ENCODE peak calls at places on chromosomes 7 and 10, in nine cellular contexts. F is K562, J is uterus, Z is sigmoid colon, C is A549, V is heart left ventricle, Q is H1, O is prostate gland, S is NB4. U is an unnamed sample.

GRCh38 chr7:99407849-99408346 is 499 bp downstream of the PDAP1 start:
- DNase-seq in F (peak), Q (no peak), J (peak), V (no peak), Z (peak), O (no peak), C (peak), S (peak), U (peak)

GRCh38 chr10:62732841-62733653 is 71.5 kb upstream of the ADO start:
- DNase-seq in S (peak), F (no peak), Z (no peak), Q (no peak), C (no peak), O (no peak), V (no peak), J (no peak), U (no peak)

GRCh38 chr7:157347217-157347904 is 10.6 kb downstream of the DNAJB6 start:
- DNase-seq in S (no peak), J (peak), Q (no peak), O (no peak), C (no peak), Z (peak), V (no peak), F (no peak), U (no peak)

GRCh38 chr10:52442576-52442975 is 128.5 kb downstream of the DKK1 start:
- DNase-seq in C (no peak), Z (no peak), O (no peak), J (no peak), F (no peak), S (no peak), Q (no peak), V (no peak), U (no peak)

GRCh38 chr10:15427836-15428414 is 56.8 kb upstream of the FAM171A1 start:
- DNase-seq in J (no peak), Z (no peak), V (no peak), Q (no peak), S (peak), O (no peak), C (no peak), F (peak), U (no peak)

GRCh38 chr7:43764039-43764789 is 5.7 kb downstream of the BLVRA start:
- DNase-seq in Z (peak), V (no peak), Q (peak), O (peak), F (peak), C (no peak), J (peak), S (no peak), U (peak)

GRCh38 chr7:80134536-80135305 is at the start of gene GNAI1:
- DNase-seq in J (peak), V (peak), F (peak), C (peak), S (peak), Z (peak), O (peak), Q (peak), U (peak)

GRCh38 chr10:127041561-127041960 is 136.3 kb downstream of the DOCK1 start:
- DNase-seq in J (no peak), V (no peak), Z (no peak), Q (no peak), S (no peak), O (no peak), C (no peak), F (no peak), U (no peak)

GRCh38 chr10:18486444-18486843 is 164.9 kb downstream of the NSUN6 start:
- DNase-seq in V (no peak), Z (no peak), S (no peak), Q (no peak), J (no peak), C (no peak), F (no peak), O (no peak), U (no peak)

GRCh38 chr10:123451607-123452245 is 214.4 kb upstream of the GPR26 start:
- DNase-seq in O (no peak), F (peak), S (no peak), Q (no peak), J (no peak), V (no peak), C (peak), Z (peak), U (no peak)

GRCh38 chr7:98254951-98255610 is 3.0 kb upstream of the TECPR1 start:
- DNase-seq in Z (no peak), C (no peak), V (no peak), O (no peak), F (peak), J (no peak), S (peak), Q (no peak), U (no peak)

GRCh38 chr7:127708788-127709187 is 56.8 kb downstream of the SND1 start:
- DNase-seq in S (peak), J (peak), Q (peak), Z (peak), F (peak), O (peak), C (peak), V (no peak), U (peak)

GRCh38 chr7:68176974-68177373 is 1180.3 kb downstream of the TYW1 start:
- DNase-seq in Z (no peak), C (peak), Q (peak), V (no peak), J (no peak), O (peak), S (peak), F (peak), U (peak)

GRCh38 chr7:79489371-79489770 is 35.9 kb upstream of the MAGI2 start:
- DNase-seq in Z (no peak), F (no peak), C (no peak), V (no peak), O (no peak), J (no peak), Q (no peak), S (no peak), U (no peak)

GRCh38 chr7:128867842-128868623 is 5.4 kb downstream of the ATP6V1F start:
- DNase-seq in Q (no peak), Z (no peak), V (no peak), O (no peak), C (no peak), F (no peak), J (no peak), S (no peak), U (no peak)

GRCh38 chr7:85156661-85157213 is 30.1 kb downstream of the SEMA3D start:
- DNase-seq in F (no peak), Z (no peak), O (no peak), C (no peak), S (no peak), V (no peak), J (no peak), Q (no peak), U (no peak)

GRCh38 chr10:20956843-20957242 is 59.7 kb upstream of the NEBL start:
- DNase-seq in V (no peak), C (no peak), J (no peak), S (peak), F (no peak), Q (no peak), Z (no peak), O (no peak), U (no peak)

GRCh38 chr7:30563326-30563942 is 31.2 kb upstream of the GARS1 start:
- DNase-seq in F (no peak), Q (no peak), S (peak), O (no peak), V (no peak), Z (no peak), J (no peak), C (no peak), U (peak)

GRCh38 chr10:43436291-43437140 is at the start of gene ZNF487:
- DNase-seq in J (peak), Z (peak), V (peak), C (peak), F (peak), O (peak), S (peak), Q (peak), U (peak)
- TF ChIP-seq POLR2A in J (peak), Z (peak), V (no peak), C (peak), F (peak), O (peak), S (peak), Q (peak), U (peak)

GRCh38 chr7:49776994-49777393 is 3.6 kb downstream of the VWC2 start:
- DNase-seq in O (no peak), F (peak), Z (no peak), Q (peak), V (no peak), J (no peak), S (no peak), C (no peak), U (peak)
- TF ChIP-seq CTCF in O (no peak), F (no peak), Z (no peak), Q (peak), V (peak), J (no peak), S (peak), C (no peak), U (no peak)

DNA sequence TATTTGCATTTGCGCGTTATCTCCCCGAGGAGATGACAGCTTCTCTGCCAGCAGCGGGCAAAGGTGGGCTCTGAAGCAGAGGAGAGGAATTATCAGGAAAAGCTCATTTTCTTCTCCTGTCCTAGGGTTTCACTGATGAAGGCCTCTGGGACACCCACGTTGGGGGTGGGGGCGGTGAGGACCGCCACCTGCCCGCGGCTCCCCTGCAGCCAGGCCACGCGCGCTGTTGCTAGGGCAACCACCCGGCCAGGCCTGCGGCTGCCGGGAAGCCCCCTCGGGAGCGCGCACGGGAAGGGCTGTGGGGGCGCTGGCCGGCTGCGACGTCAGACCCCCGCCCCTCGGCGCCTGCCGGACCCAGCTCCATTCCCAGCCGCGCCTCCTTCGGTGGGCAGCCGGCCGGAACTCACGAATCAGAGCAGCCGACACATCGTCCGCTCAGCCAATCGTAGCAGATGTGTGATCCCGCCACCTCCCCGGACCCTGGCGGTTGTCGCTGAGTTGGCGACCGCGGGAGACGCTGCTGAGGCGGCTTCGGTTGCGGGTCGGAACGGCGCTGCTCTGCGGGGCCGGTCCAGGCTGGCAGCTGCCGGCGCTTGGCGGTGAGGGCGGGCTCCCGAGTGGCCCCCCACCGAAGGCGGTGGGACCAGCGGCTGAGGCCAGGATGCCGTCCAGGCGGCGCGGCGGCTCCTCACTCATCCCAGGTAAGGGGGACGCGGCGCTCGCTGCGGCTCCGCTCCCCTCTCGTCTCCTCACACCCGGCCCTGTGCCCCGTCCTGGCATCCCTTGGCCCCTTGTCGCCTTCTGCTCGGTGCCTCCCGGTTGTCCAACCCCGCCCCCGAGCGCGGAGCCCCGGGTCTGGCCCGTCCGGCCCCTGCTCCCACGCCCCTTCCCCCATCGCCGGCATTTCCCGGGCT is at the start of gene TPST1:
- DNase-seq in C (peak), Q (peak), Z (peak), S (peak), J (peak), F (peak), O (peak), V (peak), U (peak)
- TF ChIP-seq POLR2A in C (peak), Q (peak), Z (peak), S (peak), J (peak), F (no peak), O (peak), V (no peak), U (peak)

GRCh38 chr7:48168159-48168558 is 3.1 kb upstream of the ABCA13 start:
- DNase-seq in O (no peak), S (peak), V (no peak), J (no peak), C (no peak), Z (no peak), F (no peak), Q (no peak), U (no peak)
- TF ChIP-seq CTCF in O (no peak), S (peak), V (no peak), J (no peak), C (no peak), Z (no peak), F (no peak), Q (no peak), U (peak)

DNA sequence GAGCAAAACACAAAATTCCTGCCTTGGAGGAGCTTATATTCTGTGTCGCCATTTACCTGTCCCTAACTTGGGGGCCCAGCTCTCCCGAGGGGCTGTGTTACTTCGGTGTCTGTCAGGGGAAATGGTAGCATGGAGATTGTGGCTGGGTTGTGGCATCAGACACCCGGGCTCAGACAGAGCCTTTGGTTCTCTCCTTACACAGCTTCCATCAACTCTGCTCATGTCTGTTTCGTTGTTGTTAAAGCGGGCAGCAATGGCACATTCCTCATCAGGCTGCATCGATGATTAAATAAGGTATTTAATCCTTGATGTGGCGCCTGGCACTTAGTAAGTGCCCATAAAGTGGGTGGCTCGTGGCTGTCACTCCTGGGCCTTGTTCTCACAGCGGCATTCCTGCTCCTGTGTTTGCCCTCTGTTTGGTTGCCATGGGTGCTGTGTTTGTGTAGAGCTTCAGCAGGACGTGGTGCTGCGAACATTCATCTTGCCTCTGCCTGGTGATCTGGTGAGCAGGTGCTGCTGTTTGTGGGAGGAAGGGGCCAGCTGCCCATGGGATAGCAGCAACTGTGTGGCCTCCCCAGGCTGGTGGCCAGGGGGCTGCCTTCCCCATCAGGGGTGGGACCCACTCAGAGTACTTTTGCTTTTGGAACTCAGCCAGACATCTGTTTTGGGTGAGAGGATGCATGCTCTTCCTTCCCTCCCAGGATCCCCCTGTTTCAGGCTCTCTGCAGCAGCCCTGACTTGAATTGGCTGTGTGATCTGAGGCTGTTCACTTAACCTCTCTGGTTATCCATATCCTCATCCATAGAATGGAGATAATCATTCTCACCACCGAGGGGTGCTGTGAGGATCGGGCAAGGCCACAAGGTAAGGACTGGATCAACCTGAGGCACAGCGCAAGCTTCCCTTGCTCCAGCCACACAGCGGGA is 207.2 kb upstream of the SVIL start:
- DNase-seq in V (no peak), Z (peak), C (peak), O (peak), F (no peak), S (no peak), Q (peak), J (peak), U (peak)
- TF ChIP-seq POLR2A in V (no peak), Z (peak), C (no peak), O (no peak), F (no peak), S (no peak), Q (no peak), J (no peak), U (no peak)

DNA sequence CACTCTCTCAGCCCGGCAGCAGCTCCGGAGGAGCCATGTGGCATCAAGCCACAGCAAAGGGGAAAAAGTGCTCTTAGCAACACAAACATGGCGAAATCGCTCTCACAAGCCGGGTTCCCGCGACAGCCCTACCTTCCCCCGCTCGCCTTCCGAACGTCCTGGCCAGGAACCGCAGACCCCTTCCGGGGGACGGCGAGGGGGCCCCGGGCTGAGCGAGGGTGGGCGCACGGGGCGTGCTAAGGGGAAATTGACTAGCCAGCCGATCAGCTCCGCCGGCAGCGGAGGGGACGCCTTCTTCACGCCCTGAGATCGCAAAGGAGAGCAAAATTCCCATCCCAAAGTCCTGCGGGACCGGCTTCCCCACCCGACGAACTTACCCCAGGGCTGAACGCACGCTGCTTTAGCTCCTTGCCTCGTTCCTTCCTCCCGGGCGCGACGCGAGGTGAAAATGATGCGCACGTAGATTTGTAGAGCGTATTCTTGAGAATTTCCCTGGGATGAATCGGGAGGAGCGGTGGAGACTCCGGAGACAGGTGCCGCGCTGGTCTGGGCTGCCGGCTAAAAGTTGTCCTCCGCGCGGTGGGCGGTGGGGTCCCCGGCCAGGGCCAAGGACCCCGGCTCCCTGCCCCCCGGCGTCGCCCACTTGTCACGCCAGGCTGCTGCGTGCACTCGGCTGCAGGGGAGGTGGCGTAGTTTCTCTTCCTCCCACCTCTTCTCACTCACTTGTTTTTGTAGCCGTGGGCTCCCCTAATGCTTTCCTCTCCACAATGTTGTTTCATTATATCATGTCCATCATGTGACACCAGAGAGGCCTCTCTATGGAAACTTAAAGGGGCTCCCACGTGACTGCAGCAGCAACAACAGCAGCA is 220.1 kb upstream of the MKLN1 start:
- DNase-seq in V (peak), Z (peak), J (peak), O (peak), C (peak), F (peak), Q (peak), S (peak), U (peak)
- TF ChIP-seq CTCF in V (no peak), Z (no peak), J (no peak), O (no peak), C (no peak), F (peak), Q (no peak), S (peak), U (no peak)

GRCh38 chr7:100723732-100724275 is 3.5 kb downstream of the EPO start:
- DNase-seq in C (no peak), V (peak), J (no peak), Z (no peak), Q (no peak), O (no peak), F (no peak), S (no peak), U (no peak)
- TF ChIP-seq POLR2A in C (no peak), V (no peak), J (no peak), Z (no peak), Q (no peak), O (no peak), F (no peak), S (no peak), U (no peak)

GRCh38 chr10:124992462-124993344 is 50.8 kb downstream of the ZRANB1 start:
- DNase-seq in S (peak), V (no peak), O (peak), J (peak), C (no peak), Z (peak), F (no peak), Q (peak), U (peak)
- TF ChIP-seq CTCF in S (peak), V (peak), O (peak), J (peak), C (peak), Z (peak), F (no peak), Q (peak), U (peak)

DNA sequence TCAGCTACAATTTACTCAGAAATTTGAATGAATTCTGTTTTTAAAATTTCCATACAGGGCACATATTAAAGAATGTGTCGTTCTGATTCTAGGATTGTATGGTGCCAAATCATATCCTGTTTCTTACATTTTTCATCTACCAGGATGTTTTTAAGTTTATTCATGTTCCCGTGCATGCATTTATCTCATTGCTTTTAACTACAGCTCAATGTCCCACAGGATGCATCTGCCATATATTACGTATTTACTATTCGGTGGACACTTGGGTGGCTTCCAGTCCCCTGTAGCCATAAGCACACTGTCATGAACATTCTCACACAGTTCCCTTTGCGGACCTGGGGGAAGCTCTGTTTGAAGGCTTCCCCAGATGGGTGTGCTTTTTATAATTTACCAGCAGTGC is 122.3 kb downstream of the CCDC71L start:
- DNase-seq in S (no peak), C (no peak), Z (no peak), V (no peak), J (no peak), O (no peak), F (no peak), Q (no peak), U (no peak)
- TF ChIP-seq POLR2A in S (no peak), C (no peak), Z (no peak), V (no peak), J (no peak), O (no peak), F (no peak), Q (no peak), U (no peak)

U was measured in thyroid gland.